ENCODE peak calls at places on chromosomes 3 and 15, in ten cellular contexts. G, T, W, Q, Z, D, R, V, N and K are unnamed samples.

GRCh38 chr3:14528081-14528480 is 12.1 kb downstream of the GRIP2 start:
- DNase-seq in G (no peak), T (no peak), W (no peak), Q (no peak), Z (no peak), D (no peak), R (no peak), V (no peak), N (no peak), K (no peak)

GRCh38 chr15:67035886-67036285 is 29.5 kb upstream of the SMAD3 start:
- DNase-seq in G (no peak), T (no peak), W (no peak), Q (peak), Z (no peak), D (no peak), R (no peak), V (no peak), N (no peak), K (no peak)

GRCh38 chr15:60004019-60004845 is at the start of gene FOXB1:
- DNase-seq in G (no peak), T (no peak), W (no peak), Q (no peak), Z (no peak), D (no peak), R (no peak), V (peak), N (no peak), K (no peak)

GRCh38 chr3:186097663-186098451 is 11.0 kb downstream of the ETV5 start:
- DNase-seq in G (peak), T (no peak), W (peak), Q (no peak), Z (peak), D (peak), R (peak), V (no peak), N (peak), K (peak)

GRCh38 chr3:50345586-50345985 is at the start of gene ZMYND10:
- DNase-seq in G (no peak), T (no peak), W (no peak), Q (no peak), Z (peak), D (peak), R (peak), V (peak), N (peak), K (peak)

GRCh38 chr3:188348445-188349244 is 194.7 kb downstream of the LPP start:
- DNase-seq in G (peak), T (peak), W (peak), Q (peak), Z (peak), D (peak), R (peak), V (no peak), N (peak), K (peak)

GRCh38 chr3:24505678-24506560 is 11.3 kb upstream of the THRB start:
- DNase-seq in G (no peak), T (no peak), W (no peak), Q (peak), Z (no peak), D (no peak), R (peak), V (no peak), N (no peak), K (no peak)

GRCh38 chr3:55169608-55170010 is 241.8 kb upstream of the LRTM1 start:
- DNase-seq in G (no peak), T (peak), W (no peak), Q (peak), Z (no peak), D (no peak), R (peak), V (no peak), N (no peak), K (peak)

GRCh38 chr3:112056451-112056929 is 22.0 kb downstream of the TMPRSS7 start:
- DNase-seq in G (no peak), T (peak), W (no peak), Q (peak), Z (peak), D (no peak), R (peak), V (no peak), N (no peak), K (peak)

GRCh38 chr3:58082047-58082446 is 73.8 kb downstream of the FLNB start:
- DNase-seq in G (peak), T (peak), W (no peak), Q (no peak), Z (no peak), D (no peak), R (peak), V (peak), N (no peak), K (peak)

GRCh38 chr3:170811515-170811914 is 58.5 kb downstream of the RPL22L1 start:
- DNase-seq in G (no peak), T (no peak), W (no peak), Q (no peak), Z (peak), D (no peak), R (peak), V (no peak), N (no peak), K (peak)

GRCh38 chr3:166743463-166744134 is 636.5 kb downstream of the ZBBX start:
- DNase-seq in G (no peak), T (no peak), W (no peak), Q (no peak), Z (no peak), D (no peak), R (no peak), V (no peak), N (no peak), K (no peak)

GRCh38 chr15:17026633-17027032 is 3515.0 kb downstream of the GOLGA6L6 start:
- DNase-seq in G (no peak), T (no peak), W (no peak), Q (no peak), Z (no peak), D (no peak), R (no peak), V (no peak), N (no peak), K (no peak)

GRCh38 chr3:23248594-23249131 is 45.5 kb downstream of the UBE2E2 start:
- DNase-seq in G (no peak), T (no peak), W (no peak), Q (no peak), Z (no peak), D (no peak), R (no peak), V (no peak), N (no peak), K (no peak)

GRCh38 chr3:49703443-49703927 is 14.1 kb downstream of the RNF123 start:
- DNase-seq in G (no peak), T (peak), W (no peak), Q (no peak), Z (peak), D (peak), R (peak), V (peak), N (no peak), K (peak)

GRCh38 chr3:126956866-126957650 is 25.9 kb upstream of the PLXNA1 start:
- DNase-seq in G (peak), T (no peak), W (peak), Q (no peak), Z (peak), D (peak), R (no peak), V (no peak), N (peak), K (no peak)

GRCh38 chr3:156304406-156304805 is 184.0 kb downstream of the KCNAB1 start:
- DNase-seq in G (no peak), T (no peak), W (no peak), Q (peak), Z (peak), D (no peak), R (peak), V (no peak), N (no peak), K (peak)

GRCh38 chr15:80342148-80342547 is 62.0 kb upstream of the ARNT2 start:
- DNase-seq in G (no peak), T (no peak), W (no peak), Q (no peak), Z (no peak), D (no peak), R (no peak), V (no peak), N (no peak), K (no peak)

GRCh38 chr3:31247850-31248618 is 284.7 kb upstream of the STT3B start:
- DNase-seq in G (no peak), T (no peak), W (no peak), Q (no peak), Z (peak), D (no peak), R (peak), V (no peak), N (no peak), K (no peak)

GRCh38 chr3:30933478-30934207 is 39.2 kb upstream of the GADL1 start:
- DNase-seq in G (no peak), T (no peak), W (no peak), Q (no peak), Z (no peak), D (no peak), R (no peak), V (no peak), N (no peak), K (no peak)

GRCh38 chr15:68375191-68375631 is 56.8 kb downstream of the ITGA11 start:
- DNase-seq in G (no peak), T (no peak), W (peak), Q (no peak), Z (no peak), D (peak), R (no peak), V (no peak), N (peak), K (no peak)

GRCh38 chr3:62749130-62749529 is 126.1 kb downstream of the CADPS start:
- DNase-seq in G (no peak), T (no peak), W (no peak), Q (no peak), Z (no peak), D (no peak), R (no peak), V (no peak), N (no peak), K (no peak)

GRCh38 chr3:29764059-29764458 is 483.2 kb downstream of the RBMS3 start:
- DNase-seq in G (no peak), T (peak), W (no peak), Q (peak), Z (peak), D (no peak), R (peak), V (no peak), N (no peak), K (peak)

GRCh38 chr15:32910839-32911238 is 193.0 kb downstream of the GREM1 start:
- DNase-seq in G (no peak), T (no peak), W (no peak), Q (no peak), Z (no peak), D (no peak), R (no peak), V (no peak), N (no peak), K (no peak)

DNA sequence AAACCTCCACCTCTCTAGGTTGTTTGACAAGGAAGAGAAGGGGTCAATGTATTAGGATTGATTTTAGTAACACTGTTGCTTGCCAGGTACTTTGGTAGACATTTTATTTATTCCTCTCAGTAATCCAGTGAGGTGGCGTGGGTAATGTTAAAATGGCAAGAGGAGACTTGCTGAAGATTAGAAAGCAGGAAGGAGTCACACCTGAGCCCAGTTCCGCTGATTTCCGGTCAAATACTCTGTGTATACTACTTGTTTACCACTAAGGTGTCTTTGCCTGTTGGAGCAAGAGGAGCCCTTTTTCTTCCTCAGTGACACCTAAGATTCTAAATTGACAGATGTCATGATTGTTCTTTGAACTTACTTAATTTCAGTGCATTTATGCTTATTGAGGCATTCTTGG is 1.7 kb downstream of the OXNAD1 start:
- DNase-seq in G (no peak), T (no peak), W (no peak), Q (no peak), Z (peak), D (no peak), R (no peak), V (no peak), N (no peak), K (no peak)
- H3K4me3 ChIP-seq in G (no peak), T (no peak), W (peak), Q (no peak), Z (peak), D (no peak), R (no peak), V (no peak), N (no peak), K (no peak)

DNA sequence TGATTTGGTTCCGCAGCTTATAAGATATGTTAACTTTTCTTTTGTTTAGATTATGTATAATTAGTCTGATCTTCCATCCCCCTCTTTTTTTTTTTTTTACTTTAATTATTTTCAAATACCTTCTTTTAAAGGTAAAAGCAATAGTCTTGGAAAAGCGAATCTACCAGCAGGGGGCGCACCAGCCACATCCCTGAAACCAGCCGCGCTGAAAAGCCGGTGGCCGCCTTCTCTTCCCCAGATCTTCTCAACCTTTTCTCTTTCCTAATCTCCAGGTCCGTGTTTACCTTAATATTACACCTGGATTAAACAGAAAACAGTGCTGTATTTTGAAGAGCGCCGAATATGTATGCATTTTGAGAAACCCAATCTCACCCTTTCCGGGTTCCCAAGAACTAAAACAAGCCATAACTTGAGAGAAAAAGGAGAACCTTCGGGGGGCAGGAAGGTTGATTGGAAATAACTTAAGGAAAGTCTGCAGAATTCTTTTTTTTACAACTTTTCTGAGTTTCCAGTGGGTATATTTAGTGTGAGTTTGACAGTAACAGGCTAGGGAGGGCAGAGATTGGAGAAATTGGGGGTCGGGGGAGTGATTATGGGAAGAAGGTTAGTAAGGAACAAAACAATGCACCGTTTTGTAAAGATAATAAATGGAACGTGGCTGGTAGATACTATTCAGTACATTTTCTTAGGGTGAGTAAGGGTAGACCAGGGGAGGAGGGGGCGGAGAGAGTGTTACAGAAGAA is 2.0 kb upstream of the SOX2 start:
- DNase-seq in G (peak), T (no peak), W (no peak), Q (no peak), Z (peak), D (peak), R (peak), V (no peak), N (peak), K (peak)
- H3K4me3 ChIP-seq in G (no peak), T (no peak), W (peak), Q (no peak), Z (no peak), D (no peak), R (no peak), V (no peak), N (no peak), K (no peak)

GRCh38 chr15:34724486-34724885 is 30.3 kb downstream of the GJD2 start:
- DNase-seq in G (no peak), T (no peak), W (no peak), Q (no peak), Z (no peak), D (no peak), R (no peak), V (no peak), N (no peak), K (no peak)
- H3K4me3 ChIP-seq in G (no peak), T (no peak), W (no peak), Q (no peak), Z (no peak), D (no peak), R (no peak), V (no peak), N (no peak), K (no peak)

GRCh38 chr3:3799173-3800075 is at the start of gene LRRN1:
- DNase-seq in G (peak), T (no peak), W (no peak), Q (no peak), Z (peak), D (peak), R (no peak), V (peak), N (peak), K (no peak)
- H3K4me3 ChIP-seq in G (peak), T (no peak), W (peak), Q (no peak), Z (peak), D (peak), R (no peak), V (peak), N (peak), K (no peak)

GRCh38 chr3:6179761-6180160 is 681.2 kb upstream of the GRM7 start:
- DNase-seq in G (no peak), T (no peak), W (no peak), Q (no peak), Z (no peak), D (no peak), R (no peak), V (no peak), N (no peak), K (no peak)
- H3K4me3 ChIP-seq in G (no peak), T (no peak), W (no peak), Q (no peak), Z (no peak), D (no peak), R (no peak), V (no peak), N (no peak), K (no peak)